ENCODE peak calls at places on chromosomes 16 and 17, in nine cellular contexts. T, J, B, V, R, Q, I, H and O are unnamed samples. For H3K9me3, the result is how much of the 10 kb centered on the place peaks cover.

GRCh38 chr16:48252013-48252412 is 4.7 kb upstream of the ABCC11 start:
- DNase-seq in V (no peak), J (no peak), Q (no peak), I (no peak), H (no peak), T (no peak), R (no peak), B (no peak), O (no peak)

GRCh38 chr17:20032636-20033035 is 23.5 kb downstream of the SPECC1 start:
- DNase-seq in R (no peak), I (no peak), B (no peak), H (no peak), Q (no peak), T (no peak), J (no peak), V (no peak), O (no peak)

GRCh38 chr17:17350491-17351355 is 47.5 kb downstream of the NT5M start:
- DNase-seq in T (no peak), B (peak), I (peak), R (peak), H (no peak), Q (no peak), J (no peak), V (no peak), O (peak)

GRCh38 chr16:89720520-89720858 is 209 bp downstream of the VPS9D1 start:
- DNase-seq in Q (no peak), H (no peak), V (peak), I (no peak), B (no peak), J (peak), R (peak), T (no peak), O (peak)

GRCh38 chr17:36611345-36612072 is 10.1 kb downstream of the MRM1 start:
- DNase-seq in B (no peak), I (no peak), Q (no peak), H (no peak), V (no peak), T (peak), R (peak), J (no peak), O (no peak)

GRCh38 chr17:6508026-6508425 is 48.3 kb downstream of the PITPNM3 start:
- DNase-seq in T (no peak), B (no peak), Q (no peak), J (no peak), H (no peak), R (no peak), V (no peak), I (peak), O (peak)

GRCh38 chr17:5592382-5592781 is 8.1 kb upstream of the NLRP1 start:
- DNase-seq in I (no peak), J (no peak), B (no peak), R (peak), H (no peak), T (peak), Q (no peak), V (peak), O (peak)

GRCh38 chr17:57328109-57328882 is 72.0 kb downstream of the MSI2 start:
- DNase-seq in I (no peak), B (no peak), H (no peak), J (no peak), Q (no peak), T (peak), R (no peak), V (no peak), O (no peak)

GRCh38 chr16:2953706-2954105 is 10.4 kb upstream of the KREMEN2 start:
- DNase-seq in V (no peak), J (no peak), T (no peak), Q (peak), I (no peak), R (no peak), B (no peak), H (no peak), O (peak)

GRCh38 chr17:68199837-68200688 is 47.8 kb upstream of the AMZ2 start:
- DNase-seq in V (no peak), I (no peak), J (no peak), T (no peak), R (no peak), Q (no peak), H (no peak), B (no peak), O (no peak)

GRCh38 chr16:55329791-55330190 is 5.8 kb downstream of the IRX6 start:
- DNase-seq in V (no peak), B (no peak), T (no peak), J (no peak), R (no peak), Q (no peak), I (no peak), H (no peak), O (no peak)

GRCh38 chr17:3513305-3514035 is 37.7 kb downstream of the ASPA start:
- DNase-seq in H (peak), V (no peak), I (no peak), R (no peak), T (no peak), B (no peak), J (no peak), Q (no peak), O (peak)

GRCh38 chr17:65057520-65058075 is 1.1 kb upstream of the GNA13 start:
- DNase-seq in I (no peak), V (no peak), H (peak), Q (no peak), R (no peak), T (no peak), B (no peak), J (peak), O (no peak)
- H3K4me3 ChIP-seq in I (peak), V (peak), H (peak), Q (peak), R (no peak), T (no peak), B (peak), J (peak), O (no peak)

DNA sequence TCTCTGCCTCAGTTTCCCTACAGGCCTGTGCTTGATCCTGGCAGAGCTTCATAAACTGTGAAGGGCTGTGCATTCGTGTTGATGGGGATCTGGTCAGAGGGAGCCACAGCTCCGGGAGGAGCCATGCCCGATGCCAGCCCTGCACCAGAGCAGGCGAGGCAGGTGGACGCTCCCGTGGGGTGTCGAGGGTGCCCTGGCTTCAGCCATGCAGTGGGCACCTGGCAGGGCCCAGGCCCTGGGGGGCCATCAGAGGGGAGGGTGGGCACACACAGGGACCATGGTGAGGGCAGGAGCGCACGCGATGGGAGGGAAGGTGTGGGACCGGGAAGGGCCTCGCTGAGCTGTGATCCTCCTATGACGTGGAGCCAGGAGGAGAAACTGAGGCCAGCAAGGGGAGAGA is 22.0 kb downstream of the ZFPM1 start:
- DNase-seq in B (no peak), V (no peak), Q (no peak), J (no peak), R (no peak), T (no peak), I (no peak), H (no peak), O (no peak)
- H3K9me3 ChIP-seq in B (under half), V (under half), Q (under half), J (under half), R (under half), T (under half), I (under half), H (under half), O (under half)

GRCh38 chr17:74749262-74750038 is 1.0 kb downstream of the NHERF1 start:
- DNase-seq in J (no peak), V (peak), R (peak), B (no peak), Q (no peak), H (no peak), I (no peak), T (no peak), O (peak)

GRCh38 chr17:74752415-74752814 is 4.0 kb downstream of the NHERF1 start:
- DNase-seq in J (no peak), T (no peak), H (no peak), B (no peak), V (no peak), I (no peak), Q (no peak), R (no peak), O (no peak)

GRCh38 chr17:74750327-74751069 is 2.1 kb downstream of the NHERF1 start:
- DNase-seq in R (peak), T (no peak), I (no peak), Q (no peak), H (no peak), V (peak), J (no peak), B (no peak), O (no peak)

GRCh38 chr17:74750039-74750326 is 1.6 kb downstream of the NHERF1 start:
- DNase-seq in Q (no peak), H (no peak), B (no peak), T (no peak), R (no peak), J (no peak), V (no peak), I (no peak), O (no peak)

DNA sequence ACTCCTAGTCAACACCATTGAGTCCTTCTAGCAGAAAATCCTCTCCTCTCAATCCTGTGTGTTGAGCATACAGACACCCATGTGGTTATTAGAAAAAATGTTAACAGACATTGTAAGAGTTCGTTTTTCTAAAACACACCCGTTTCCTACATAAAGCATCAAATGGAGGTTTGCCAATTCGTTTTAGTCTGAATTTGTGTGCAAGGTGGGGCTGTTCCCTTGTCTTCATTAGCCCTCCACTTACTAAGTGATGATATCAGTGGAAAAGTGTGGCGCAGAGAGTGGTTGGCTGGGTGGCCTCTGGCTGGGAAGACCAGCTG is 2.7 kb downstream of the NHERF1 start:
- DNase-seq in Q (no peak), T (no peak), J (no peak), I (no peak), H (no peak), V (no peak), R (no peak), B (no peak), O (no peak)
- H3K4me3 ChIP-seq in Q (no peak), T (no peak), J (peak), I (no peak), H (no peak), V (peak), R (peak), B (peak), O (peak)

GRCh38 chr16:75175074-75175473 is 26.8 kb downstream of the ZFP1 start:
- DNase-seq in I (no peak), J (no peak), H (no peak), B (no peak), Q (no peak), R (no peak), V (no peak), T (no peak), O (no peak)
- H3K9me3 ChIP-seq in I (half or more), J (half or more), H (under half), B (under half), Q (under half), R (under half), V (under half), T (under half), O (half or more)

GRCh38 chr17:29045734-29046133 is 2.8 kb downstream of the PIPOX start:
- DNase-seq in J (no peak), B (no peak), V (peak), T (no peak), I (no peak), R (peak), H (no peak), Q (no peak), O (no peak)

GRCh38 chr17:29045026-29045425 is 2.1 kb downstream of the PIPOX start:
- DNase-seq in Q (no peak), I (no peak), V (no peak), J (no peak), H (no peak), B (no peak), R (no peak), T (no peak), O (no peak)

GRCh38 chr17:29042026-29042678 is 789 bp upstream of the PIPOX start:
- DNase-seq in T (no peak), J (no peak), B (no peak), Q (no peak), V (no peak), R (no peak), H (no peak), I (no peak), O (no peak)

GRCh38 chr17:29042679-29043538 is at the start of gene PIPOX:
- DNase-seq in I (no peak), H (no peak), V (peak), J (no peak), T (no peak), Q (peak), B (no peak), R (peak), O (peak)

GRCh38 chr17:29043539-29044165 is 711 bp downstream of the PIPOX start:
- DNase-seq in V (no peak), R (no peak), J (no peak), Q (no peak), I (no peak), T (no peak), H (no peak), B (no peak), O (no peak)
- H3K4me3 ChIP-seq in V (no peak), R (no peak), J (no peak), Q (no peak), I (no peak), T (no peak), H (no peak), B (no peak), O (no peak)

DNA sequence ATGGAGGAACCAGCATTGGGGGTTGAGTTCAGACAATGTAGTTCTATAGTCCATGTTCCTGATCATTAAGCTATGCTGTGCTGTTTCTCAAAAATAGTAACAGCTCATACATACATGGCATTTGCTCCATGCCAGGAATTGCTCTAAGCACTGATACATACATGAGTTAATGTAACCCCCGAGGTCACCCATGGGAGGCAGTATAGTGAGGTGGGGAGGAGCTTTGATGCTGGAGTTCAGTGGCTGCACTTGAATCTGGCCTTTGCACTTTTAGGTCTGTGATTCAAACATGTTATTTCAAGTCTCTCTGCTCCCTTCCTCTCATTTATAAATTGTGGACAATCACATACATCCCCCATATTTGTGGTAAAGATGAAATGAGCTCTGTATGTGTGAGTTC is 223.1 kb upstream of the WSB1 start:
- DNase-seq in H (no peak), T (no peak), B (no peak), Q (no peak), J (no peak), I (no peak), R (no peak), V (no peak), O (no peak)
- H3K9me3 ChIP-seq in H (under half), T (under half), B (under half), Q (under half), J (under half), I (under half), R (under half), V (under half), O (half or more)

GRCh38 chr17:66375121-66375520 is 72.7 kb downstream of the PRKCA start:
- DNase-seq in B (no peak), I (no peak), T (no peak), V (peak), Q (no peak), H (no peak), J (no peak), R (no peak), O (no peak)
- H3K4me3 ChIP-seq in B (no peak), I (no peak), T (no peak), V (no peak), Q (no peak), H (no peak), J (no peak), R (no peak), O (no peak)

DNA sequence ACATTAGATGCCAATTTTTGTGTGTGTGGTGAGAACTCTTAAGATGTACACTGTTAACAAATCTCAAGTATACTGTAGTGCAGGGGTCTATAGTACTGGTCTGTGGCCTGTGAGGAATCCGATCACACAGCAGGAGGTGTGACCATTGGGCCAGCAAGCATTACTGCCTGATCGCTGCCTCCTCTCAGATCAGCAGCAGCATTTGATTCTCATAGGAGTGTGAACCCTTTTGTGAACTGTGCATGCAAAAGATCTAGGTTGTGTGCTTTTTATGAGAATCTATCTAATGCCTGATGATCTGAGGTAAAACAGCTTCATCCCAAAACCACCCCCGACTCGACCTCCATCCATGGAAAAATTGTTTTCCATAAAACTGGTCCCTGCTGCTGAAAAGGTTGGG is 12.6 kb downstream of the ZNF267 start:
- DNase-seq in J (no peak), H (no peak), B (no peak), I (no peak), Q (no peak), R (no peak), V (no peak), T (no peak), O (no peak)
- H3K9me3 ChIP-seq in J (under half), H (under half), B (under half), I (under half), Q (under half), R (under half), V (under half), T (under half), O (under half)